ENCODE peak calls at places on chromosomes 2 and 18, in six cellular contexts. Q is body of pancreas, F is cardiac fibroblast, U is coronary artery, A is fibroblast of pulmonary artery, T is heart right ventricle. H is an unnamed sample.

GRCh38 chr2:221792971-221793670 is 221.0 kb upstream of the EPHA4 start:
- DNase-seq in Q (no peak), F (no peak), U (no peak), A (no peak), T (no peak), H (no peak)

GRCh38 chr18:12990977-12991838 is at the start of gene CEP192:
- DNase-seq in Q (peak), F (peak), U (peak), A (peak), T (peak), H (peak)

GRCh38 chr2:66445781-66446177 is 10.9 kb downstream of the MEIS1 start:
- DNase-seq in Q (no peak), F (no peak), U (no peak), A (no peak), T (peak), H (peak)

GRCh38 chr2:151827564-151828142 is 568 bp downstream of the ARL5A start:
- DNase-seq in Q (peak), F (peak), U (no peak), A (peak), T (no peak), H (peak)

GRCh38 chr2:65309699-65310098 is 82.1 kb downstream of the ACTR2 start:
- DNase-seq in Q (no peak), F (no peak), U (no peak), A (no peak), T (no peak), H (no peak)

GRCh38 chr2:120344214-120344990 is 1.5 kb upstream of the INHBB start:
- DNase-seq in Q (no peak), F (peak), U (no peak), A (no peak), T (peak), H (no peak)

GRCh38 chr2:101474752-101475384 is at the start of gene RFX8:
- DNase-seq in Q (peak), F (peak), U (no peak), A (peak), T (no peak), H (peak)

GRCh38 chr2:94870392-94871225 is 621 bp upstream of the TEKT4 start:
- DNase-seq in Q (no peak), F (no peak), U (no peak), A (no peak), T (no peak), H (no peak)

GRCh38 chr18:2774669-2775068 is 72.1 kb upstream of the EMILIN2 start:
- DNase-seq in Q (no peak), F (no peak), U (no peak), A (no peak), T (no peak), H (no peak)

GRCh38 chr18:34493099-34493544 is 217.0 kb upstream of the DTNA start:
- DNase-seq in Q (peak), F (peak), U (peak), A (peak), T (peak), H (peak)

GRCh38 chr2:189763908-189764661 is 1.5 kb upstream of the OSGEPL1 start:
- DNase-seq in Q (no peak), F (peak), U (no peak), A (peak), T (no peak), H (peak)

GRCh38 chr18:59631583-59632181 is 65.5 kb downstream of the CCBE1 start:
- DNase-seq in Q (no peak), F (peak), U (no peak), A (peak), T (no peak), H (peak)

GRCh38 chr2:19772981-19773380 is 128.8 kb downstream of the TTC32 start:
- DNase-seq in Q (no peak), F (no peak), U (no peak), A (no peak), T (no peak), H (no peak)

GRCh38 chr18:46158498-46158897 is 54.3 kb downstream of the HAUS1 start:
- DNase-seq in Q (no peak), F (peak), U (no peak), A (no peak), T (no peak), H (peak)

GRCh38 chr2:769771-770170 is 92.6 kb upstream of the TMEM18 start:
- DNase-seq in Q (no peak), F (no peak), U (no peak), A (no peak), T (no peak), H (no peak)

GRCh38 chr18:51617572-51618260 is 420.2 kb upstream of the MEX3C start:
- DNase-seq in Q (no peak), F (no peak), U (no peak), A (no peak), T (no peak), H (peak)

GRCh38 chr2:169397697-169398096 is 35.4 kb upstream of the LRP2 start:
- DNase-seq in Q (no peak), F (peak), U (no peak), A (peak), T (no peak), H (peak)

GRCh38 chr2:203948733-203949132 is 12.2 kb downstream of the ICOS start:
- DNase-seq in Q (no peak), F (no peak), U (no peak), A (no peak), T (no peak), H (no peak)

GRCh38 chr2:105278654-105279053 is 37.1 kb downstream of the GPR45 start:
- DNase-seq in Q (no peak), F (no peak), U (no peak), A (no peak), T (no peak), H (no peak)
- TF ChIP-seq CTCF in Q (no peak), F (peak), U (no peak), A (no peak), T (no peak), H (no peak)

GRCh38 chr2:8645176-8645831 is 36.6 kb upstream of the ID2 start:
- DNase-seq in Q (no peak), F (no peak), U (no peak), A (no peak), T (no peak), H (no peak)
- H3K4me3 ChIP-seq in Q (no peak), F (no peak), U (no peak), A (no peak), T (no peak), H (no peak)

DNA sequence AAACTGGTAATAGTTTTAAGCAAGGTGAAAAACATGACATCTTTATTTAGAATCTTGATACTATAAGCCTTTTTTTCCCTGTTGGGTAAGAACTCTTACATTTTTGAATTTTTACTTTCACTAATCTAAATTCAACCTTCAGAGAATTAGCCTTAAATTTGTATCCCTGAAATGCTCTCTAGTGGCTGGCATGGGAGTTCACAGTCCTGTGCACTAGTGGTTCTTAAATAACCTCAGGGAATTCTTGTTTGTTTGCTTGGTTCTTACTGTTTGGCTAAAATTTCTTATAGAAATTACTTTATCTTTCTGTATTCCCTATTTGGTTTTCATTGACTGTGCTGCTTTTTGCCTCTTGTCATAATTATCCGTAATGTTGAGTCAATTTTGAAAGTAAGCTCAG is 391.2 kb upstream of the FIGN start:
- DNase-seq in Q (no peak), F (peak), U (no peak), A (peak), T (no peak), H (peak)
- TF ChIP-seq CTCF in Q (no peak), F (peak), U (no peak), A (peak), T (peak), H (peak)

GRCh38 chr2:231621051-231621879 is 28.6 kb downstream of the TEX44 start:
- DNase-seq in Q (no peak), F (peak), U (no peak), A (peak), T (peak), H (no peak)
- H3K4me3 ChIP-seq in Q (no peak), F (no peak), U (no peak), A (no peak), T (peak), H (no peak)

DNA sequence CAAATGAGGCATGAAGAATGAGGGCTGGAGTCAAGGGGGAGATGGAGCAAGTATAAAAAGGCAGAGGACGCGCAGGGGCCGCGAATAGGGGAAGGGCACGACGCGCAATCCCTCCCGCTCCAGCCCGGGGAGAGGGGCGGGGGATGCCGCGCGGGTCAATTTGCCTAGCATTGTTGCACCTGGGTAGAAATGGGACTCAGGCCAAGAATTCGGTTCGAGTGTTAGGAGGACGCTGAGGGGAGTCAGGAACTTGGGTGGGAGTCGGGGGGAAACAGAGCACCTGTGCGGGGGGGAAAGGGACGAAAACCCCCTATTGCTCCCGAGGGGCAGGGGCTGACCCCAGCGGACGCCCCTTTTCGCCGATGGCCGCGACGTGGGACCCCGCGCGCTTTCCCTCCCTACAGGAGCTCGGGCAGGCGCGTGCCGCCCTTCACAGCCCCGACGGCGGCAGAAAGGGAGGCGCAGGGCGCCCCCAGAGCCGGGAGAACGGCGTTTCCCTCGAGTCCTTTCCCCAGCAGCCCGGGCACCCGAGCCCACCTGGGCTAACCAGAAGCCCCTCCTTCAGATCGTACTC is 425 bp downstream of the PAIP2B start:
- DNase-seq in Q (peak), F (no peak), U (peak), A (no peak), T (peak), H (no peak)
- TF ChIP-seq CTCF in Q (no peak), F (peak), U (no peak), A (no peak), T (no peak), H (no peak)

DNA sequence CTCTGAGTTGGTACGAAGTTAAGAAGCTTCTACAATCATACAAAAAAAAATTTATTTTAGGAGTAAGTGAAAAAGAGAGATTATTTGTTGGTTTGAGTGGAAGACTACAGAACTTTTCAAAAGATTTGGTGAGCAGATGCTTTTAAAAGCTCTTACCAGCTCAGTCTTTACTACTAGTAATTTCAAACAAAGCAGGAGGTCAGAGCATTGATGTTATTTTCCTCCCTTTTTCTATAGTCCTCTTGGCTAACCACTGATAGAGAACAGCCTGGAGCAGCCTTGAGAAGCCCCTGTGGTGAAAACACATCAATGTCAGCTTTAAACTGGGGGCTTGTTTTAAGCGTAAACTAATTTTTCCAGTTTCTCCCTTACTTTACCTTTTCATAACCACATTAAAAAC is 559.3 kb upstream of the CDH2 start:
- DNase-seq in Q (no peak), F (no peak), U (no peak), A (no peak), T (no peak), H (no peak)
- H3K4me3 ChIP-seq in Q (no peak), F (no peak), U (peak), A (no peak), T (no peak), H (no peak)

H was measured in fibroblast of the aortic adventitia.